ENCODE peak calls at places on chromosomes 13 and 19, in nine cellular contexts. C is GM23248; R is NCI-H1417; B is naive thymus-derived CD4-positive, alpha-beta T cell; U is head of caudate nucleus; W is brain pericyte; S is stimulated activated CD8-positive, alpha-beta memory T cell treated with anti-CD3 and anti-CD28 coated beads, Interleukin-2, amount 100 ng/mL, for 48 hours; M is nephron progenitor cell; H is HTR-8/SVneo. E is an unnamed sample.
A peak's percentile ranks its signal among the peaks of the same experiment; 100 is the strongest.

GRCh38 chr19:7602240-7602934 is 6.7 kb downstream of the CAMSAP3 start:
- DNase-seq in C (no peak), R (no peak), B (no peak), U (no peak), W (no peak), S (no peak), M (no peak), H (no peak), E (no peak)

GRCh38 chr19:11054628-11055027 is 34.6 kb upstream of the LDLR start:
- DNase-seq in C (no peak), R (no peak), B (no peak), U (no peak), W (no peak), S (no peak), M (no peak), H (no peak), E (no peak)

GRCh38 chr13:72163671-72164070 is 296.7 kb upstream of the DACH1 start:
- DNase-seq in C (no peak), R (no peak), B (no peak), U (no peak), W (no peak), S (no peak), M (no peak), H (no peak), E (no peak)

GRCh38 chr19:55545443-55545842 is at the start of gene SBK3:
- DNase-seq in C (no peak), R (no peak), B (no peak), U (no peak), W (no peak), S (no peak), M (no peak), H (no peak), E (no peak)

GRCh38 chr19:42658148-42658547 is 63.4 kb upstream of the CEACAM8 start:
- DNase-seq in C (peak; percentile 27), R (no peak), B (no peak), U (no peak), W (no peak), S (no peak), M (no peak), H (no peak), E (no peak)

GRCh38 chr19:13083627-13084026 is 19.0 kb downstream of the LYL1 start:
- DNase-seq in C (no peak), R (no peak), B (no peak), U (peak; percentile 53), W (no peak), S (no peak), M (no peak), H (no peak), E (no peak)

GRCh38 chr13:60242231-60242630 is 78.5 kb upstream of the DIAPH3 start:
- DNase-seq in C (no peak), R (no peak), B (no peak), U (no peak), W (no peak), S (no peak), M (no peak), H (no peak), E (no peak)

GRCh38 chr13:106569233-106570095 is 1.5 kb upstream of the ARGLU1 start:
- DNase-seq in C (no peak), R (no peak), B (no peak), U (no peak), W (no peak), S (no peak), M (no peak), H (no peak), E (no peak)

GRCh38 chr13:99140831-99141230 is 59.8 kb upstream of the UBAC2 start:
- DNase-seq in C (no peak), R (no peak), B (no peak), U (no peak), W (no peak), S (no peak), M (no peak), H (no peak), E (no peak)

GRCh38 chr19:40262422-40262821 is 22.7 kb downstream of the AKT2 start:
- DNase-seq in C (no peak), R (no peak), B (no peak), U (no peak), W (no peak), S (no peak), M (no peak), H (no peak), E (no peak)

GRCh38 chr19:3343619-3344502 is 22.5 kb upstream of the NFIC start:
- DNase-seq in C (peak; percentile 95), R (no peak), B (peak; percentile 32), U (peak; percentile 54), W (no peak), S (no peak), M (no peak), H (no peak), E (peak; percentile 64)

GRCh38 chr13:57633141-57633949 is 1.8 kb downstream of the PCDH17 start:
- DNase-seq in C (peak; percentile 2), R (no peak), B (no peak), U (peak; percentile 89), W (no peak), S (no peak), M (peak; percentile 68), H (no peak), E (no peak)

GRCh38 chr19:45150731-45151725 is 9.8 kb downstream of the NKPD1 start:
- DNase-seq in C (no peak), R (no peak), B (no peak), U (no peak), W (no peak), S (no peak), M (no peak), H (no peak), E (no peak)

GRCh38 chr13:25885418-25885817 is 166.4 kb downstream of the SHISA2 start:
- DNase-seq in C (no peak), R (no peak), B (no peak), U (no peak), W (no peak), S (no peak), M (no peak), H (no peak), E (no peak)

E was measured in HFFc6.